ENCODE peak calls at places on chromosome X, in ten cellular contexts. Q, M, G, E, F, Y, Z, D, B and L are unnamed samples.

GRCh38 chrX:19342331-19342906 is 1.3 kb upstream of the PDHA1 start:
- DNase-seq in Q (no peak), M (no peak), G (no peak), E (no peak), F (peak), Y (no peak), Z (no peak), D (no peak), B (peak), L (no peak)

GRCh38 chrX:141903400-141904155 is at the start of gene MAGEC1:
- DNase-seq in Q (no peak), M (no peak), G (no peak), E (no peak), F (no peak), Y (no peak), Z (no peak), D (no peak), B (no peak), L (no peak)

GRCh38 chrX:154774622-154775021 is 12.0 kb downstream of the DKC1 start:
- DNase-seq in Q (no peak), M (no peak), G (no peak), E (no peak), F (no peak), Y (no peak), Z (no peak), D (no peak), B (no peak), L (no peak)

GRCh38 chrX:22109442-22109841 is 77.3 kb downstream of the PHEX start:
- DNase-seq in Q (no peak), M (peak), G (no peak), E (no peak), F (peak), Y (no peak), Z (peak), D (no peak), B (no peak), L (no peak)

GRCh38 chrX:340121-340520 is 21.5 kb upstream of the GTPBP6 start:
- DNase-seq in Q (peak), M (no peak), G (no peak), E (no peak), F (no peak), Y (no peak), Z (no peak), D (no peak), B (no peak), L (no peak)

GRCh38 chrX:155048997-155049619 is 21.8 kb downstream of the CMC4 start:
- DNase-seq in Q (no peak), M (peak), G (no peak), E (no peak), F (peak), Y (peak), Z (peak), D (peak), B (peak), L (no peak)

GRCh38 chrX:1451676-1452496 is 823 bp downstream of the ASMTL start:
- DNase-seq in Q (no peak), M (no peak), G (no peak), E (no peak), F (no peak), Y (peak), Z (no peak), D (peak), B (no peak), L (no peak)

GRCh38 chrX:41722220-41722619 is 1.8 kb upstream of the GPR82 start:
- DNase-seq in Q (no peak), M (no peak), G (no peak), E (no peak), F (no peak), Y (no peak), Z (no peak), D (no peak), B (no peak), L (no peak)

GRCh38 chrX:35076061-35076460 is 133.5 kb downstream of the FAM47B start:
- DNase-seq in Q (no peak), M (no peak), G (no peak), E (no peak), F (no peak), Y (no peak), Z (no peak), D (no peak), B (no peak), L (no peak)

GRCh38 chrX:114058988-114059418 is 524.9 kb upstream of the HTR2C start:
- DNase-seq in Q (no peak), M (peak), G (no peak), E (no peak), F (no peak), Y (no peak), Z (no peak), D (no peak), B (no peak), L (no peak)

GRCh38 chrX:27883468-27884092 is 75.8 kb downstream of the MAGEB10 start:
- DNase-seq in Q (no peak), M (no peak), G (no peak), E (no peak), F (no peak), Y (no peak), Z (no peak), D (no peak), B (no peak), L (no peak)

GRCh38 chrX:66638591-66639500 is at the start of gene EDA2R:
- DNase-seq in Q (peak), M (no peak), G (peak), E (peak), F (peak), Y (peak), Z (peak), D (peak), B (peak), L (peak)

GRCh38 chrX:74546984-74547383 is 67.4 kb downstream of the RLIM start:
- DNase-seq in Q (no peak), M (no peak), G (no peak), E (no peak), F (no peak), Y (no peak), Z (no peak), D (no peak), B (no peak), L (no peak)

GRCh38 chrX:151697537-151697936 is 2.3 kb downstream of the PRRG3 start:
- DNase-seq in Q (no peak), M (no peak), G (no peak), E (peak), F (no peak), Y (no peak), Z (no peak), D (no peak), B (peak), L (no peak)

GRCh38 chrX:99001286-99001685 is 1408.8 kb downstream of the PCDH19 start:
- DNase-seq in Q (no peak), M (no peak), G (no peak), E (no peak), F (no peak), Y (no peak), Z (no peak), D (no peak), B (no peak), L (no peak)

GRCh38 chrX:118346258-118347094 is 570 bp downstream of the WDR44 start:
- DNase-seq in Q (peak), M (peak), G (peak), E (no peak), F (no peak), Y (peak), Z (no peak), D (peak), B (no peak), L (no peak)

GRCh38 chrX:68914337-68914989 is 85.6 kb downstream of the EFNB1 start:
- DNase-seq in Q (no peak), M (no peak), G (no peak), E (no peak), F (no peak), Y (no peak), Z (no peak), D (no peak), B (no peak), L (no peak)

GRCh38 chrX:43953218-43953617 is 20.0 kb downstream of the NDP start:
- DNase-seq in Q (no peak), M (no peak), G (no peak), E (no peak), F (no peak), Y (no peak), Z (no peak), D (no peak), B (no peak), L (no peak)

GRCh38 chrX:78573630-78574029 is 85.5 kb downstream of the RTL3 start:
- DNase-seq in Q (no peak), M (no peak), G (no peak), E (no peak), F (no peak), Y (no peak), Z (no peak), D (no peak), B (no peak), L (no peak)

GRCh38 chrX:17732138-17732783 is 5.0 kb upstream of the SCML1 start:
- DNase-seq in Q (no peak), M (no peak), G (no peak), E (no peak), F (peak), Y (no peak), Z (no peak), D (no peak), B (peak), L (no peak)

GRCh38 chrX:1600406-1601050 is 9.1 kb downstream of the AKAP17A start:
- DNase-seq in Q (no peak), M (no peak), G (no peak), E (no peak), F (no peak), Y (no peak), Z (no peak), D (no peak), B (no peak), L (no peak)

GRCh38 chrX:63566856-63567255 is 215.7 kb upstream of the SPIN4 start:
- DNase-seq in Q (no peak), M (no peak), G (no peak), E (no peak), F (no peak), Y (no peak), Z (no peak), D (no peak), B (no peak), L (no peak)

GRCh38 chrX:27008486-27008885 is 454.7 kb downstream of the PPP4R3C start:
- DNase-seq in Q (no peak), M (no peak), G (no peak), E (no peak), F (no peak), Y (peak), Z (no peak), D (no peak), B (no peak), L (no peak)

GRCh38 chrX:154605566-154605965 is 13.5 kb downstream of the CTAG1B start:
- DNase-seq in Q (no peak), M (no peak), G (no peak), E (no peak), F (no peak), Y (no peak), Z (no peak), D (no peak), B (no peak), L (no peak)

GRCh38 chrX:133983974-133984578 is 1.3 kb downstream of the GPC3 start:
- DNase-seq in Q (no peak), M (no peak), G (peak), E (no peak), F (no peak), Y (no peak), Z (no peak), D (no peak), B (no peak), L (no peak)

GRCh38 chrX:40209951-40210617 is 112.3 kb upstream of the BCOR start:
- DNase-seq in Q (no peak), M (no peak), G (no peak), E (no peak), F (no peak), Y (no peak), Z (no peak), D (no peak), B (no peak), L (no peak)

GRCh38 chrX:5998901-5999300 is 229.8 kb downstream of the NLGN4X start:
- DNase-seq in Q (no peak), M (no peak), G (no peak), E (no peak), F (no peak), Y (no peak), Z (no peak), D (no peak), B (no peak), L (no peak)

GRCh38 chrX:53494427-53494826 is 60.3 kb upstream of the HSD17B10 start:
- DNase-seq in Q (no peak), M (no peak), G (no peak), E (no peak), F (peak), Y (no peak), Z (peak), D (no peak), B (peak), L (no peak)

GRCh38 chrX:149248073-149248625 is 257.0 kb downstream of the IDS start:
- DNase-seq in Q (no peak), M (no peak), G (no peak), E (no peak), F (peak), Y (no peak), Z (peak), D (no peak), B (no peak), L (no peak)

GRCh38 chrX:101417981-101418841 is 10.2 kb downstream of the HNRNPH2 start:
- DNase-seq in Q (peak), M (peak), G (peak), E (no peak), F (peak), Y (peak), Z (no peak), D (peak), B (peak), L (peak)

GRCh38 chrX:155094468-155095061 is 23.3 kb downstream of the BRCC3 start:
- DNase-seq in Q (no peak), M (peak), G (no peak), E (no peak), F (peak), Y (no peak), Z (peak), D (peak), B (peak), L (no peak)

DNA sequence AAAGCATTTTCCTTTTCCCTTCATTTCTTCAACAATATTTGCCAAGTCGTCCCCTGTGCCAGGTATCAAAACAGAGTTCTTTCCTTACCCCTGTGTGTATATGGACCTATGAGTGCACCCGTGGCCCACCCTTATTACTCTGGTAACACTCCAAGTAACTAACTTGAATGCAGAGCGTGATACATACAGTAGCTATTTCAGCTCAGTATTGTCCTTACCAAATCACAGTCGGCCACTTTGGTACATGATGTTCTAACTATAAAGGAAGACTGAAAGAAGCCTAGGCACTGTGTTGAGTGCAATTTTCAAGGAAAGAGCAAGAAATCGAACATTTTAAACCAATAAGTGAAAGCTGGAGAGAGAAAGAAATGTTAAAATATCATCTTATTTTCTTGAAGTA is 88.4 kb downstream of the ARX start:
- DNase-seq in Q (no peak), M (no peak), G (no peak), E (no peak), F (no peak), Y (no peak), Z (no peak), D (no peak), B (no peak), L (no peak)
- TF ChIP-seq CTCF in Q (no peak), M (no peak), G (no peak), E (no peak), F (no peak), Y (no peak), Z (no peak), D (no peak), B (no peak), L (no peak)

GRCh38 chrX:119648421-119648775 is 42.2 kb upstream of the NKRF start:
- DNase-seq in Q (no peak), M (no peak), G (no peak), E (no peak), F (no peak), Y (no peak), Z (no peak), D (no peak), B (no peak), L (no peak)

GRCh38 chrX:119655125-119655524 is 37.8 kb downstream of the SEPTIN6 start:
- DNase-seq in Q (no peak), M (no peak), G (no peak), E (peak), F (peak), Y (no peak), Z (peak), D (no peak), B (peak), L (no peak)

GRCh38 chrX:119659522-119659921 is 33.4 kb downstream of the SEPTIN6 start:
- DNase-seq in Q (no peak), M (no peak), G (no peak), E (no peak), F (no peak), Y (no peak), Z (no peak), D (no peak), B (no peak), L (no peak)

GRCh38 chrX:119654112-119654531 is 38.8 kb downstream of the SEPTIN6 start:
- DNase-seq in Q (no peak), M (no peak), G (peak), E (no peak), F (peak), Y (no peak), Z (peak), D (no peak), B (peak), L (no peak)
- TF ChIP-seq CTCF in Q (no peak), M (no peak), G (no peak), E (peak), F (peak), Y (no peak), Z (peak), D (no peak), B (peak), L (no peak)

GRCh38 chrX:9349572-9350259 is 115.1 kb upstream of the TBL1X start:
- DNase-seq in Q (no peak), M (no peak), G (no peak), E (no peak), F (no peak), Y (peak), Z (peak), D (no peak), B (no peak), L (no peak)

GRCh38 chrX:9352683-9353430 is 112.0 kb upstream of the TBL1X start:
- DNase-seq in Q (peak), M (no peak), G (no peak), E (no peak), F (peak), Y (no peak), Z (peak), D (no peak), B (peak), L (peak)

GRCh38 chrX:9354918-9355317 is 109.9 kb upstream of the TBL1X start:
- DNase-seq in Q (no peak), M (no peak), G (no peak), E (no peak), F (no peak), Y (no peak), Z (no peak), D (no peak), B (no peak), L (no peak)

GRCh38 chrX:9351112-9351511 is 113.7 kb upstream of the TBL1X start:
- DNase-seq in Q (no peak), M (no peak), G (no peak), E (no peak), F (no peak), Y (no peak), Z (no peak), D (no peak), B (no peak), L (no peak)

GRCh38 chrX:9352243-9352642 is 112.6 kb upstream of the TBL1X start:
- DNase-seq in Q (no peak), M (no peak), G (no peak), E (no peak), F (no peak), Y (no peak), Z (no peak), D (no peak), B (no peak), L (peak)
- TF ChIP-seq CTCF in Q (no peak), M (no peak), G (no peak), E (no peak), F (no peak), Y (no peak), Z (no peak), D (no peak), B (no peak), L (no peak)

GRCh38 chrX:37509349-37509748 is 62.1 kb upstream of the LANCL3 start:
- DNase-seq in Q (no peak), M (peak), G (no peak), E (no peak), F (peak), Y (no peak), Z (no peak), D (peak), B (peak), L (no peak)
- TF ChIP-seq CTCF in Q (peak), M (no peak), G (no peak), E (peak), F (peak), Y (no peak), Z (peak), D (no peak), B (peak), L (peak)

DNA sequence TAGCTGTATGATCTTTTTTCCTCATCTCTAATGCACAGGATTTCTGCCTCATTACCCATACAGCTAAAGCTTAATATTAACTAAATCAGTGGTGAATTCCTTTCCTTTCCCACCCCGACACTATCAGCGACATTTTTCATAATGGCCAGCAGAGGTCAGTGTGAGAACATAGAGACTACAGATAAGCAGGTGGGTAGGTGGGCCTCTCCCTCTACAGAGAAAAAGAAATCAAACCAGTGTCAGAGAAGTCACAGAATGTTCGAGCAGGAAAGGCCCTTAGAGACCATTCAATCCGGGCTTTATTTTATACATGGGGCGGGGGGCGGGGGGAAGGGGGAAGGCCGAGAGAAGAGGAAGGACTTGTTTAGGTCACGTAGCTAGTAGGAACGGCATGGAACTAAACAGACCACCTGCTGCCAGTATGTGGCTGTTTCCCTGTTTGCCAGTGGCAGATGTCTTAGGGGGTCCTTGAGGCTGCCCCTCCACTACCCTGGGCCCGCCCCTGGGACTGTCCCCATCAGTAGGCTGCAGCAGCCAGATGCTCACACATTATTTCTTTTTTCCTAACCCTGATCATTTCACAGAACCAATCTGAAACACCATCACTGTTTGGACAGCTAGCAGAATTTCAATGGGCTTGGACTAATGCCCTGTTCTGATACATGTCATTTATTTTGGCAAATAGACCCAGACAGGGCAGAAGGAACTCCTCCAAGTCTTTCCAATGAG is 133.3 kb downstream of the ATG4A start:
- DNase-seq in Q (no peak), M (peak), G (peak), E (no peak), F (peak), Y (peak), Z (peak), D (peak), B (peak), L (peak)
- TF ChIP-seq CTCF in Q (peak), M (peak), G (peak), E (peak), F (peak), Y (no peak), Z (peak), D (peak), B (peak), L (peak)

GRCh38 chrX:107448625-107449468 is 605 bp upstream of the FRMPD3 start:
- DNase-seq in Q (no peak), M (peak), G (no peak), E (no peak), F (no peak), Y (peak), Z (no peak), D (peak), B (no peak), L (no peak)
- TF ChIP-seq CTCF in Q (no peak), M (no peak), G (no peak), E (no peak), F (no peak), Y (no peak), Z (no peak), D (no peak), B (no peak), L (no peak)

DNA sequence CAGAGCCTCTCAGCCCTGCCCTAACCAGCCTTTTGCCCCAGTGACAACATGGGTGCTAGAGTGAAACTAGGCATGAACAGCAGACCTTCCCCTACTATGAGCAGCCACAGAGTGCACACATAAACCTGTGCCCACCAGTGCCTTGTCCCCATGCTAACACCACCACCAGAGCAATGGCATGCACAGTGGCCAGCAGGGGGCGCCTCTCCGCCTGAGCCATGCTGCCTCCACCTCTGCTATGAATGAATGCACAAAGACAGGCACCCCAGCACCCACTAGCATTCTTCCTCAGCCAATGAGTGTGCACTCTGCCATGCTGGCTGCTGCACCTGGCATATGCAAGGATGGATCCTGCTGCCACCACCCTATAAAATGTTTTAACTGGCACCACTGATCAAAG is 286.9 kb upstream of the FGF16 start:
- DNase-seq in Q (no peak), M (peak), G (no peak), E (no peak), F (no peak), Y (peak), Z (peak), D (peak), B (no peak), L (no peak)
- TF ChIP-seq CTCF in Q (peak), M (no peak), G (peak), E (peak), F (no peak), Y (no peak), Z (peak), D (peak), B (no peak), L (peak)